ENCODE peak calls at places on chromosomes 2 and 18, in seven cellular contexts. One of them, this sample, is unnamed.

GRCh38 chr2:137192366-137193315 is 427.3 kb downstream of the THSD7B start:
- DNase-seq in SJSA1: no peak
- DNase-seq in coronary artery: no peak
- DNase-seq in H9: no peak
- DNase-seq in neural progenitor cell: no peak
- DNase-seq in T-helper 9 cell: no peak
- DNase-seq in esophagus squamous epithelium: no peak
- DNase-seq in this sample: no peak

GRCh38 chr2:156466739-156467405 is 30.7 kb downstream of the GPD2 start:
- DNase-seq in T-helper 9 cell: no peak
- DNase-seq in neural progenitor cell: no peak
- DNase-seq in H9: no peak
- DNase-seq in coronary artery: no peak
- DNase-seq in SJSA1: peak; percentile 47
- DNase-seq in esophagus squamous epithelium: no peak
- DNase-seq in this sample: no peak

GRCh38 chr2:240465765-240466578 is 30.5 kb downstream of the GPC1 start:
- DNase-seq in esophagus squamous epithelium: no peak
- DNase-seq in coronary artery: peak; percentile 72
- DNase-seq in T-helper 9 cell: no peak
- DNase-seq in neural progenitor cell: no peak
- DNase-seq in H9: peak; percentile 20
- DNase-seq in SJSA1: peak; percentile 35
- DNase-seq in this sample: no peak

GRCh38 chr2:236943841-236944513 is 141.7 kb upstream of the COPS8 start:
- DNase-seq in T-helper 9 cell: no peak
- DNase-seq in neural progenitor cell: no peak
- DNase-seq in H9: no peak
- DNase-seq in SJSA1: no peak
- DNase-seq in coronary artery: no peak
- DNase-seq in esophagus squamous epithelium: no peak
- DNase-seq in this sample: no peak

GRCh38 chr2:183059561-183059960 is 19.0 kb upstream of the DUSP19 start:
- DNase-seq in neural progenitor cell: no peak
- DNase-seq in SJSA1: no peak
- DNase-seq in esophagus squamous epithelium: no peak
- DNase-seq in H9: no peak
- DNase-seq in T-helper 9 cell: no peak
- DNase-seq in coronary artery: no peak
- DNase-seq in this sample: no peak

GRCh38 chr18:73279499-73279898 is 411.7 kb upstream of the NETO1 start:
- DNase-seq in coronary artery: no peak
- DNase-seq in SJSA1: no peak
- DNase-seq in T-helper 9 cell: no peak
- DNase-seq in H9: no peak
- DNase-seq in neural progenitor cell: no peak
- DNase-seq in esophagus squamous epithelium: no peak
- DNase-seq in this sample: no peak

GRCh38 chr2:175251425-175252041 is 70.0 kb upstream of the ATP5MC3 start:
- DNase-seq in esophagus squamous epithelium: no peak
- DNase-seq in H9: no peak
- DNase-seq in neural progenitor cell: peak; percentile 42
- DNase-seq in coronary artery: no peak
- DNase-seq in T-helper 9 cell: no peak
- DNase-seq in SJSA1: no peak
- DNase-seq in this sample: no peak

GRCh38 chr2:203670939-203671338 is 35.5 kb upstream of the CD28 start:
- DNase-seq in esophagus squamous epithelium: no peak
- DNase-seq in neural progenitor cell: no peak
- DNase-seq in H9: no peak
- DNase-seq in coronary artery: no peak
- DNase-seq in SJSA1: no peak
- DNase-seq in T-helper 9 cell: no peak
- DNase-seq in this sample: no peak

GRCh38 chr2:206158563-206159345 is 490 bp downstream of the NDUFS1 start:
- DNase-seq in T-helper 9 cell: no peak
- DNase-seq in esophagus squamous epithelium: no peak
- DNase-seq in neural progenitor cell: peak; percentile 57
- DNase-seq in SJSA1: no peak
- DNase-seq in coronary artery: no peak
- DNase-seq in H9: no peak
- DNase-seq in this sample: no peak

GRCh38 chr2:240775911-240776310 is 44.1 kb downstream of the KIF1A start:
- DNase-seq in coronary artery: no peak
- DNase-seq in T-helper 9 cell: no peak
- DNase-seq in SJSA1: no peak
- DNase-seq in neural progenitor cell: no peak
- DNase-seq in H9: no peak
- DNase-seq in esophagus squamous epithelium: no peak
- DNase-seq in this sample: no peak

GRCh38 chr2:177239934-177240600 is 24.5 kb downstream of the NFE2L2 start:
- DNase-seq in coronary artery: no peak
- DNase-seq in T-helper 9 cell: no peak
- DNase-seq in neural progenitor cell: no peak
- DNase-seq in esophagus squamous epithelium: peak; percentile 27
- DNase-seq in H9: no peak
- DNase-seq in SJSA1: no peak
- DNase-seq in this sample: peak; percentile 95

GRCh38 chr2:222993920-222994650 is 57.9 kb upstream of the KCNE4 start:
- DNase-seq in coronary artery: peak; percentile 92
- DNase-seq in SJSA1: no peak
- DNase-seq in esophagus squamous epithelium: no peak
- DNase-seq in neural progenitor cell: no peak
- DNase-seq in T-helper 9 cell: no peak
- DNase-seq in H9: no peak
- DNase-seq in this sample: no peak

GRCh38 chr2:184178229-184178628 is 420.1 kb upstream of the ZNF804A start:
- DNase-seq in H9: no peak
- DNase-seq in SJSA1: no peak
- DNase-seq in coronary artery: no peak
- DNase-seq in neural progenitor cell: no peak
- DNase-seq in T-helper 9 cell: no peak
- DNase-seq in esophagus squamous epithelium: no peak
- DNase-seq in this sample: no peak

GRCh38 chr2:20422679-20423271 is 24.1 kb upstream of the RHOB start:
- DNase-seq in neural progenitor cell: peak; percentile 63
- DNase-seq in SJSA1: no peak
- DNase-seq in T-helper 9 cell: no peak
- DNase-seq in esophagus squamous epithelium: no peak
- DNase-seq in coronary artery: peak; percentile 73
- DNase-seq in H9: peak; percentile 68
- DNase-seq in this sample: no peak

GRCh38 chr2:149329470-149330126 is 789 bp upstream of the LYPD6 start:
- DNase-seq in T-helper 9 cell: no peak
- DNase-seq in H9: peak; percentile 82
- DNase-seq in coronary artery: no peak
- DNase-seq in esophagus squamous epithelium: no peak
- DNase-seq in neural progenitor cell: peak; percentile 79
- DNase-seq in SJSA1: peak; percentile 70
- DNase-seq in this sample: no peak

GRCh38 chr2:2647156-2647555 is 316.1 kb upstream of the MYT1L start:
- DNase-seq in esophagus squamous epithelium: no peak
- DNase-seq in SJSA1: no peak
- DNase-seq in neural progenitor cell: no peak
- DNase-seq in coronary artery: no peak
- DNase-seq in H9: peak; percentile 20
- DNase-seq in T-helper 9 cell: no peak
- DNase-seq in this sample: no peak

GRCh38 chr2:225773143-225773542 is 373.6 kb downstream of the NYAP2 start:
- DNase-seq in esophagus squamous epithelium: no peak
- DNase-seq in H9: no peak
- DNase-seq in T-helper 9 cell: no peak
- DNase-seq in coronary artery: no peak
- DNase-seq in SJSA1: no peak
- DNase-seq in neural progenitor cell: no peak
- DNase-seq in this sample: no peak

GRCh38 chr2:110858993-110859770 is 126.8 kb downstream of the ACOXL start:
- DNase-seq in neural progenitor cell: peak; percentile 35
- DNase-seq in T-helper 9 cell: no peak
- DNase-seq in H9: no peak
- DNase-seq in SJSA1: no peak
- DNase-seq in coronary artery: no peak
- DNase-seq in esophagus squamous epithelium: no peak
- DNase-seq in this sample: no peak

GRCh38 chr2:201261911-201262310 is 1.6 kb downstream of the CASP8 start:
- DNase-seq in coronary artery: no peak
- DNase-seq in SJSA1: no peak
- DNase-seq in T-helper 9 cell: no peak
- DNase-seq in neural progenitor cell: no peak
- DNase-seq in H9: no peak
- DNase-seq in esophagus squamous epithelium: no peak
- DNase-seq in this sample: no peak

GRCh38 chr2:20242727-20243377 is 17.9 kb upstream of the SDC1 start:
- DNase-seq in H9: peak; percentile 72
- DNase-seq in SJSA1: no peak
- DNase-seq in coronary artery: no peak
- DNase-seq in T-helper 9 cell: no peak
- DNase-seq in neural progenitor cell: peak; percentile 42
- DNase-seq in esophagus squamous epithelium: no peak
- DNase-seq in this sample: no peak

GRCh38 chr2:116319001-116319400 is 1495.5 kb upstream of the DDX18 start:
- DNase-seq in coronary artery: no peak
- DNase-seq in SJSA1: no peak
- DNase-seq in esophagus squamous epithelium: no peak
- DNase-seq in T-helper 9 cell: no peak
- DNase-seq in neural progenitor cell: no peak
- DNase-seq in H9: no peak
- DNase-seq in this sample: no peak

GRCh38 chr2:118325556-118325955 is 237.3 kb downstream of the INSIG2 start:
- DNase-seq in T-helper 9 cell: no peak
- DNase-seq in neural progenitor cell: no peak
- DNase-seq in coronary artery: no peak
- DNase-seq in esophagus squamous epithelium: no peak
- DNase-seq in SJSA1: no peak
- DNase-seq in H9: no peak
- DNase-seq in this sample: no peak

GRCh38 chr18:12711446-12711845 is 8.6 kb downstream of the PSMG2 start:
- DNase-seq in coronary artery: no peak
- DNase-seq in T-helper 9 cell: no peak
- DNase-seq in neural progenitor cell: no peak
- DNase-seq in SJSA1: no peak
- DNase-seq in esophagus squamous epithelium: no peak
- DNase-seq in H9: no peak
- DNase-seq in this sample: no peak

GRCh38 chr2:197073701-197074433 is 147.4 kb upstream of the PGAP1 start:
- DNase-seq in SJSA1: no peak
- DNase-seq in T-helper 9 cell: no peak
- DNase-seq in coronary artery: no peak
- DNase-seq in esophagus squamous epithelium: no peak
- DNase-seq in neural progenitor cell: peak; percentile 34
- DNase-seq in H9: no peak
- DNase-seq in this sample: no peak

GRCh38 chr18:63562284-63562683 is 20.1 kb downstream of the SERPINB12 start:
- DNase-seq in T-helper 9 cell: no peak
- DNase-seq in esophagus squamous epithelium: no peak
- DNase-seq in coronary artery: no peak
- DNase-seq in neural progenitor cell: no peak
- DNase-seq in H9: no peak
- DNase-seq in SJSA1: no peak
- DNase-seq in this sample: no peak

GRCh38 chr2:45119855-45120254 is 110.6 kb upstream of the SIX2 start:
- DNase-seq in T-helper 9 cell: no peak
- DNase-seq in neural progenitor cell: no peak
- DNase-seq in coronary artery: no peak
- DNase-seq in H9: no peak
- DNase-seq in SJSA1: peak; percentile 73
- DNase-seq in esophagus squamous epithelium: no peak
- DNase-seq in this sample: no peak

GRCh38 chr2:159713691-159714585 is 1.6 kb downstream of the MARCHF7 start:
- DNase-seq in SJSA1: peak; percentile 45
- DNase-seq in coronary artery: no peak
- DNase-seq in esophagus squamous epithelium: no peak
- DNase-seq in T-helper 9 cell: no peak
- DNase-seq in H9: no peak
- DNase-seq in neural progenitor cell: no peak
- DNase-seq in this sample: no peak

GRCh38 chr2:20455076-20455587 is 8.3 kb downstream of the RHOB start:
- DNase-seq in T-helper 9 cell: no peak
- DNase-seq in H9: no peak
- DNase-seq in esophagus squamous epithelium: no peak
- DNase-seq in SJSA1: no peak
- DNase-seq in neural progenitor cell: no peak
- DNase-seq in coronary artery: peak; percentile 71
- DNase-seq in this sample: no peak

GRCh38 chr18:59744271-59744721 is 47.1 kb upstream of the CCBE1 start:
- DNase-seq in neural progenitor cell: no peak
- DNase-seq in esophagus squamous epithelium: no peak
- DNase-seq in coronary artery: no peak
- DNase-seq in SJSA1: peak; percentile 59
- DNase-seq in H9: no peak
- DNase-seq in T-helper 9 cell: no peak
- DNase-seq in this sample: no peak

This sample was measured in SIG-M5.